ENCODE peak calls at places on chromosomes 16 and 17, in six cellular contexts. Y is A549, M is K562, H is HepG2, T is NB4, C is GM12878. F is an unnamed sample.

GRCh38 chr17:1078062-1078711 is 81.3 kb downstream of the TIMM22 start:
- DNase-seq in M (no peak), C (no peak), Y (no peak), T (no peak), H (no peak), F (no peak)

GRCh38 chr17:17978481-17979424 is 6.1 kb downstream of the DRC3 start:
- DNase-seq in H (no peak), M (no peak), C (no peak), Y (no peak), T (peak; percentile 76), F (no peak)

GRCh38 chr16:53787423-53787822 is 83.5 kb downstream of the FTO start:
- DNase-seq in H (no peak), C (no peak), Y (no peak), T (no peak), M (no peak), F (no peak)

GRCh38 chr17:39553326-39553945 is 54.3 kb downstream of the NEUROD2 start:
- DNase-seq in T (peak; percentile 52), H (no peak), M (no peak), Y (no peak), C (no peak), F (peak; percentile 32)

GRCh38 chr17:40535924-40536717 is 29.2 kb downstream of the CCR7 start:
- DNase-seq in C (no peak), Y (no peak), T (no peak), H (no peak), M (peak; percentile 86), F (peak; percentile 91)

GRCh38 chr17:44078412-44078811 is 7.9 kb downstream of the G6PC3 start:
- DNase-seq in H (no peak), Y (no peak), C (no peak), T (no peak), M (no peak), F (no peak)

GRCh38 chr17:49516190-49516589 is 21.1 kb downstream of the NGFR start:
- DNase-seq in Y (no peak), T (no peak), C (no peak), H (no peak), M (no peak), F (no peak)

GRCh38 chr17:73288534-73289302 is 23.1 kb downstream of the CDC42EP4 start:
- DNase-seq in H (peak; percentile 97), Y (peak; percentile 50), M (peak; percentile 76), C (no peak), T (no peak), F (no peak)

GRCh38 chr17:43410557-43411368 is 12.0 kb downstream of the ARL4D start:
- DNase-seq in M (no peak), T (no peak), H (no peak), Y (no peak), C (no peak), F (no peak)

GRCh38 chr17:80605326-80606066 is 60.9 kb downstream of the RPTOR start:
- DNase-seq in Y (peak; percentile 40), M (no peak), H (peak; percentile 50), C (peak; percentile 85), T (no peak), F (no peak)

GRCh38 chr16:85523602-85524364 is 89.3 kb upstream of the GSE1 start:
- DNase-seq in T (peak; percentile 44), H (peak; percentile 82), Y (no peak), C (no peak), M (peak; percentile 82), F (no peak)

GRCh38 chr17:45290269-45290765 is 26.5 kb downstream of the MAP3K14 start:
- DNase-seq in Y (no peak), C (no peak), M (no peak), T (no peak), H (no peak), F (no peak)

GRCh38 chr17:57530026-57530425 is 215.1 kb downstream of the CCDC182 start:
- DNase-seq in H (no peak), Y (no peak), T (no peak), C (no peak), M (no peak), F (no peak)

GRCh38 chr17:12024332-12024731 is 3.7 kb downstream of the MAP2K4 start:
- DNase-seq in C (no peak), M (no peak), H (peak; percentile 77), T (no peak), Y (peak; percentile 71), F (no peak)

GRCh38 chr16:70152578-70153302 is 20.8 kb upstream of the CLEC18C start:
- DNase-seq in Y (peak; percentile 5), T (no peak), C (no peak), M (peak; percentile 23), H (peak; percentile 91), F (peak; percentile 1)

GRCh38 chr16:66146689-66147330 is 219.7 kb upstream of the CDH5 start:
- DNase-seq in C (no peak), Y (no peak), T (no peak), H (no peak), M (no peak), F (no peak)

GRCh38 chr17:29114141-29114540 is 66.1 kb downstream of the MYO18A start:
- DNase-seq in M (no peak), Y (no peak), C (no peak), T (no peak), H (no peak), F (no peak)

GRCh38 chr16:48596326-48596725 is 13.7 kb downstream of the N4BP1 start:
- DNase-seq in H (no peak), C (no peak), Y (no peak), T (no peak), M (no peak), F (no peak)

GRCh38 chr16:10736926-10737625 is 6.6 kb upstream of the NUBP1 start:
- DNase-seq in C (peak; percentile 65), T (peak; percentile 76), Y (peak; percentile 65), M (peak; percentile 67), H (peak; percentile 76), F (peak; percentile 67)

GRCh38 chr16:26673011-26673410 is 393.7 kb upstream of the C16orf82 start:
- DNase-seq in T (no peak), M (no peak), H (no peak), Y (no peak), C (no peak), F (no peak)

GRCh38 chr17:43105146-43105545 is 20.0 kb downstream of the BRCA1 start:
- DNase-seq in M (no peak), C (no peak), T (no peak), H (no peak), Y (no peak), F (no peak)

GRCh38 chr16:440627-441026 is 15.2 kb downstream of the RAB11FIP3 start:
- DNase-seq in Y (no peak), H (no peak), T (no peak), M (no peak), C (no peak), F (peak; percentile 44)

GRCh38 chr16:2244301-2244700 is 7.1 kb downstream of the ECI1 start:
- DNase-seq in T (no peak), Y (no peak), H (no peak), C (no peak), M (no peak), F (no peak)

GRCh38 chr16:8950580-8951077 is 13.1 kb downstream of the USP7 start:
- DNase-seq in M (no peak), T (no peak), H (no peak), Y (no peak), C (no peak), F (no peak)

GRCh38 chr17:2213291-2213960 is 90.2 kb downstream of the SMG6 start:
- DNase-seq in C (no peak), Y (no peak), H (no peak), T (no peak), M (no peak), F (peak; percentile 51)

GRCh38 chr17:50268632-50269287 is 5.5 kb upstream of the TMEM92 start:
- DNase-seq in C (no peak), T (no peak), M (no peak), Y (no peak), H (no peak), F (peak; percentile 49)

GRCh38 chr16:57637020-57637419 is 8.6 kb downstream of the ADGRG1 start:
- DNase-seq in T (peak; percentile 48), H (no peak), Y (no peak), C (no peak), M (no peak), F (no peak)
- TF ChIP-seq MYC in T (no peak), H (no peak), Y (no peak), C (no peak), M (no peak), F (no peak)

GRCh38 chr16:20740007-20740883 is 1.4 kb downstream of the THUMPD1 start:
- DNase-seq in H (peak; percentile 19), C (no peak), M (no peak), T (peak; percentile 36), Y (peak; percentile 21), F (peak; percentile 53)
- TF ChIP-seq CTCF in H (peak; percentile 63), C (peak; percentile 34), M (no peak), T (peak; percentile 26), Y (peak; percentile 44), F (peak; percentile 48)

GRCh38 chr16:80527297-80527696 is 13.5 kb upstream of the DYNLRB2 start:
- DNase-seq in M (no peak), H (peak; percentile 15), Y (no peak), C (no peak), T (peak; percentile 66), F (peak; percentile 57)
- TF ChIP-seq MYC in M (no peak), H (no peak), Y (no peak), C (no peak), T (no peak), F (no peak)

GRCh38 chr17:20086416-20087074 is 77.4 kb downstream of the SPECC1 start:
- DNase-seq in M (no peak), Y (no peak), C (no peak), H (no peak), T (peak; percentile 38), F (no peak)
- TF ChIP-seq CTCF in M (peak; percentile 25), Y (no peak), C (no peak), H (no peak), T (no peak), F (no peak)

DNA sequence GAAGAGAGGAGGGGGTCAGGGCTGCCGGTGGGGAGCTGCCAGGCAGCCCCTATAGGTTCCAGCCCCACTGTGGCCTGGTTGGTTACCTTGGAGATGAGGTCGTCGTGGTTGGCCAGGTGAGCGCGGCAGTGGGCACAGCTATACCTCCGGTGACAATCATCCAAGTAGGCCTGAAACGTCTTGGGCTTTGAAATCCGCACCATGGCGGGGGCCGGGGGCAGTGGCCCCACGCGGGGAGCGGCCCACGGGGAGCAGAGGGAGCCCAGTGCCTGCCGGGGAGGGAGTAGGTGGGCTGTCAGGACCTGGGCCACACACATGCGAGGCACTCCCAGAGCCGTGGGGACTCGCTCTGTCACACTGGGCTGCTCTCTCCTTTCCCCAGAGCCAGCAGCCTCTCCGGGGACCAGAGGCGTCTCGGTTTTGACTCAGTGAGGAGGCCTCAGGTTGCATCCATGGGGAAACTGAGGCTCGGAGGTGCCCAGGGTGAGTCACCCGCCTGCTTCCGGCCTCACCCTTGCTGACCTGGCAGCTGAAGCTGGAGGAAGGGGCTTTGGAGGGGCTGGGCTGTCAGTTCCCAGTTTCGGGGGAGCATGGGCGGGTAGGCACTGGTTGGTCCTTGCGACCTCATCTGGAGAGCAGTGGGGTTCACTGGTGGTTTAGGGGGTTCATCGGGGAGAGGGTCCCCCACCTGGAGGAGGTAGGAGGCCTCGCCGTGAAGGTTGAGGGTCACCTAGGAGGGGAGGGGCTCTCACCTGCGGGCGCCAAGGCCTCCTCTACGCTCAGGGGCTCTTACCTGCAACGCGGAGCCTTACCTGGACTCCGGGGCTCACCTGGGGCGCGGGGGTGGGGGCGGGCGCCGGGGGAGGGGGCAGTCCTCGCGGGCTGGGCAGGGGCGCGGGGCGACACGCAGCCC is 591 bp downstream of the YPEL3 start:
- DNase-seq in H (no peak), Y (no peak), C (no peak), M (no peak), T (no peak), F (no peak)
- TF ChIP-seq MYC in H (no peak), Y (no peak), C (no peak), M (no peak), T (no peak), F (no peak)

GRCh38 chr17:6567528-6568185 is 11.3 kb upstream of the PITPNM3 start:
- DNase-seq in T (no peak), Y (no peak), M (no peak), H (no peak), C (no peak), F (no peak)
- TF ChIP-seq CTCF in T (no peak), Y (no peak), M (no peak), H (no peak), C (no peak), F (no peak)

F was measured in endothelial cell of umbilical vein.